ENCODE peak calls at places on chromosomes 12 and 14, in seven cellular contexts. H, F, L, G, Z, E and C are unnamed samples.

GRCh38 chr12:22333186-22333745 is 1.2 kb downstream of the ST8SIA1 start:
- DNase-seq in H (no peak), F (no peak), L (no peak), G (peak; percentile 56), Z (peak; percentile 12), E (no peak), C (no peak)

GRCh38 chr14:35881280-35881679 is 55.1 kb downstream of the BRMS1L start:
- DNase-seq in H (no peak), F (no peak), L (no peak), G (no peak), Z (no peak), E (no peak), C (no peak)

GRCh38 chr14:73285979-73286378 is 48.7 kb downstream of the PAPLN start:
- DNase-seq in H (no peak), F (no peak), L (no peak), G (no peak), Z (no peak), E (no peak), C (no peak)

GRCh38 chr12:68018315-68018714 is 29.1 kb downstream of the IFNG-AS1 start:
- DNase-seq in H (no peak), F (no peak), L (no peak), G (no peak), Z (no peak), E (no peak), C (no peak)

GRCh38 chr12:7161811-7162210 is 27.7 kb upstream of the PEX5 start:
- DNase-seq in H (no peak), F (no peak), L (no peak), G (peak; percentile 49), Z (no peak), E (peak; percentile 84), C (no peak)

GRCh38 chr12:55142896-55143870 is 17.0 kb downstream of the OR9K2 start:
- DNase-seq in H (peak; percentile 30), F (peak; percentile 21), L (no peak), G (peak; percentile 56), Z (peak; percentile 54), E (peak; percentile 67), C (peak; percentile 33)

GRCh38 chr12:33253123-33253522 is 186.5 kb downstream of the SYT10 start:
- DNase-seq in H (no peak), F (no peak), L (no peak), G (no peak), Z (no peak), E (no peak), C (no peak)

GRCh38 chr12:51951843-51952722 is 584 bp downstream of the ACVR1B start:
- DNase-seq in H (no peak), F (no peak), L (no peak), G (peak; percentile 35), Z (peak; percentile 14), E (no peak), C (no peak)

GRCh38 chr12:124433147-124433874 is 134.1 kb downstream of the NCOR2 start:
- DNase-seq in H (no peak), F (no peak), L (no peak), G (peak; percentile 63), Z (no peak), E (no peak), C (no peak)

GRCh38 chr12:91104812-91105466 is 6.4 kb downstream of the LUM start:
- DNase-seq in H (no peak), F (no peak), L (no peak), G (no peak), Z (no peak), E (no peak), C (no peak)

GRCh38 chr14:50070840-50071548 is 45.4 kb downstream of the VCPKMT start:
- DNase-seq in H (no peak), F (no peak), L (no peak), G (no peak), Z (no peak), E (no peak), C (no peak)

GRCh38 chr12:124764451-124764850 is 99.2 kb downstream of the SCARB1 start:
- DNase-seq in H (no peak), F (no peak), L (no peak), G (no peak), Z (peak; percentile 64), E (peak; percentile 62), C (no peak)

GRCh38 chr12:111314949-111315539 is 53.9 kb downstream of the PHETA1 start:
- DNase-seq in H (no peak), F (no peak), L (no peak), G (no peak), Z (no peak), E (peak; percentile 50), C (no peak)

GRCh38 chr14:56412453-56413434 is 166.9 kb upstream of the TMEM260 start:
- DNase-seq in H (no peak), F (no peak), L (no peak), G (no peak), Z (no peak), E (no peak), C (no peak)

GRCh38 chr12:131618303-131618658 is 92.6 kb upstream of the SFSWAP start:
- DNase-seq in H (no peak), F (no peak), L (no peak), G (no peak), Z (no peak), E (peak; percentile 18), C (no peak)

GRCh38 chr14:35808076-35808657 is 928 bp downstream of the RALGAPA1 start:
- DNase-seq in H (no peak), F (no peak), L (no peak), G (peak; percentile 52), Z (peak; percentile 50), E (peak; percentile 74), C (no peak)

GRCh38 chr14:93935213-93935612 is 8.1 kb downstream of the FAM181A start:
- DNase-seq in H (no peak), F (no peak), L (no peak), G (no peak), Z (no peak), E (no peak), C (no peak)

GRCh38 chr12:42130670-42131402 is 13.8 kb downstream of the GXYLT1 start:
- DNase-seq in H (no peak), F (no peak), L (no peak), G (no peak), Z (no peak), E (peak; percentile 74), C (no peak)

GRCh38 chr12:26195250-26195640 is at the start of gene SSPN:
- DNase-seq in H (no peak), F (peak; percentile 79), L (peak; percentile 65), G (peak; percentile 64), Z (peak; percentile 9), E (no peak), C (peak; percentile 83)

GRCh38 chr14:68495638-68496114 is 297.2 kb downstream of the ZFP36L1 start:
- DNase-seq in H (no peak), F (no peak), L (no peak), G (no peak), Z (no peak), E (no peak), C (no peak)

GRCh38 chr12:98007963-98008362 is 507.4 kb upstream of the TMPO start:
- DNase-seq in H (no peak), F (no peak), L (no peak), G (no peak), Z (no peak), E (no peak), C (no peak)

GRCh38 chr12:8156845-8157244 is at the start of gene ZNF705A:
- DNase-seq in H (no peak), F (no peak), L (no peak), G (no peak), Z (no peak), E (peak; percentile 24), C (no peak)

GRCh38 chr12:18690653-18691052 is 47.2 kb downstream of the PLCZ1 start:
- DNase-seq in H (no peak), F (no peak), L (no peak), G (no peak), Z (no peak), E (peak; percentile 86), C (no peak)

GRCh38 chr12:109157986-109158385 is 41.6 kb downstream of the ACACB start:
- DNase-seq in H (no peak), F (no peak), L (no peak), G (no peak), Z (no peak), E (no peak), C (no peak)

GRCh38 chr12:16599081-16599480 is 6.9 kb downstream of the LMO3 start:
- DNase-seq in H (peak; percentile 16), F (no peak), L (no peak), G (no peak), Z (no peak), E (no peak), C (no peak)

GRCh38 chr12:69688496-69689427 is 10.3 kb downstream of the BEST3 start:
- DNase-seq in H (peak; percentile 62), F (no peak), L (no peak), G (peak; percentile 97), Z (peak; percentile 34), E (peak; percentile 98), C (peak; percentile 2)

GRCh38 chr12:2624543-2625266 is 170.1 kb upstream of the FKBP4 start:
- DNase-seq in H (no peak), F (no peak), L (no peak), G (peak; percentile 8), Z (peak; percentile 41), E (peak; percentile 86), C (no peak)

GRCh38 chr12:121237415-121237814 is 27.5 kb downstream of the P2RX4 start:
- DNase-seq in H (no peak), F (no peak), L (no peak), G (no peak), Z (no peak), E (no peak), C (no peak)

GRCh38 chr14:33317675-33318074 is 379.0 kb downstream of the NPAS3 start:
- DNase-seq in H (no peak), F (no peak), L (no peak), G (no peak), Z (no peak), E (no peak), C (no peak)